ENCODE peak calls at places on chromosomes 4 and X, in four cellular contexts. F, H, L and M are unnamed samples.

GRCh38 chr4:40547446-40548132 is 82.1 kb downstream of the RBM47 start:
- DNase-seq in F (no peak), H (no peak), L (no peak), M (no peak)

GRCh38 chr4:149549911-149550310 is 265.7 kb downstream of the IQCM start:
- DNase-seq in F (no peak), H (peak), L (no peak), M (no peak)

GRCh38 chr4:25440478-25441030 is 63.5 kb downstream of the ANAPC4 start:
- DNase-seq in F (no peak), H (no peak), L (no peak), M (no peak)

GRCh38 chr4:125096662-125097061 is 218.1 kb upstream of the FAT4 start:
- DNase-seq in F (no peak), H (no peak), L (no peak), M (no peak)

GRCh38 chr4:123876640-123877039 is 480.0 kb downstream of the SPRY1 start:
- DNase-seq in F (no peak), H (no peak), L (no peak), M (no peak)

GRCh38 chrX:154024271-154024670 is 4.6 kb upstream of the IRAK1 start:
- DNase-seq in F (no peak), H (no peak), L (no peak), M (no peak)

GRCh38 chrX:129983575-129984131 is 1.2 kb downstream of the BCORL1 start:
- DNase-seq in F (no peak), H (peak), L (no peak), M (peak)

GRCh38 chr4:82005153-82005552 is 368.6 kb downstream of the HNRNPD start:
- DNase-seq in F (no peak), H (no peak), L (no peak), M (no peak)

GRCh38 chr4:185096032-185096653 is 46.9 kb upstream of the SLC25A4 start:
- DNase-seq in F (peak), H (peak), L (peak), M (peak)

GRCh38 chr4:42331914-42332368 is 65.3 kb upstream of the SHISA3 start:
- DNase-seq in F (no peak), H (no peak), L (no peak), M (no peak)

GRCh38 chrX:39972340-39972739 is 125.4 kb downstream of the BCOR start:
- DNase-seq in F (no peak), H (no peak), L (no peak), M (no peak)

GRCh38 chr4:182219400-182219799 is 23.8 kb upstream of the TENM3 start:
- DNase-seq in F (no peak), H (no peak), L (no peak), M (no peak)

GRCh38 chr4:52892880-52893279 is 30.8 kb downstream of the RASL11B start:
- DNase-seq in F (no peak), H (no peak), L (no peak), M (no peak)

GRCh38 chr4:1300466-1301455 is 11.1 kb downstream of the MAEA start:
- DNase-seq in F (no peak), H (no peak), L (no peak), M (no peak)

GRCh38 chr4:108044951-108045686 is 55.4 kb downstream of the HADH start:
- DNase-seq in F (no peak), H (no peak), L (no peak), M (no peak)

GRCh38 chr4:113587156-113587555 is 174.4 kb downstream of the CAMK2D start:
- DNase-seq in F (no peak), H (peak), L (no peak), M (no peak)

GRCh38 chrX:103187953-103188475 is 26.9 kb upstream of the BEX4 start:
- DNase-seq in F (no peak), H (no peak), L (no peak), M (no peak)

GRCh38 chrX:9493936-9494335 is 29.1 kb downstream of the TBL1X start:
- DNase-seq in F (no peak), H (no peak), L (no peak), M (no peak)

GRCh38 chr4:126630171-126630570 is 1002.6 kb upstream of the INTU start:
- DNase-seq in F (no peak), H (no peak), L (no peak), M (no peak)

GRCh38 chr4:25182941-25183340 is 22.7 kb upstream of the SEPSECS start:
- DNase-seq in F (no peak), H (no peak), L (no peak), M (no peak)

GRCh38 chr4:160299177-160299576 is 1196.3 kb downstream of the RAPGEF2 start:
- DNase-seq in F (no peak), H (no peak), L (peak), M (no peak)

GRCh38 chr4:162497564-162498167 is 333.9 kb upstream of the FSTL5 start:
- DNase-seq in F (peak), H (no peak), L (peak), M (no peak)